ENCODE peak calls at places on chromosomes 4 and X, in four cellular contexts. One of them, this sample, is unnamed.

GRCh38 chrX:134626434-134626833 is 31.8 kb downstream of the PLAC1 start:
- DNase-seq in endothelial cell of umbilical vein: no peak
- DNase-seq in testis: no peak
- DNase-seq in heart left ventricle: peak
- DNase-seq in this sample: peak

GRCh38 chr4:138475116-138475515 is 233.0 kb upstream of the SLC7A11 start:
- DNase-seq in testis: no peak
- DNase-seq in heart left ventricle: no peak
- DNase-seq in endothelial cell of umbilical vein: no peak
- DNase-seq in this sample: no peak

GRCh38 chr4:185796176-185796575 is 15.8 kb downstream of the SORBS2 start:
- DNase-seq in endothelial cell of umbilical vein: no peak
- DNase-seq in testis: no peak
- DNase-seq in heart left ventricle: no peak
- DNase-seq in this sample: no peak

GRCh38 chrX:38861489-38861888 is 60.2 kb downstream of the MID1IP1 start:
- DNase-seq in heart left ventricle: no peak
- DNase-seq in endothelial cell of umbilical vein: no peak
- DNase-seq in testis: no peak
- DNase-seq in this sample: no peak

GRCh38 chrX:136251042-136251991 is at the start of gene MAP7D3:
- DNase-seq in endothelial cell of umbilical vein: peak
- DNase-seq in testis: peak
- DNase-seq in heart left ventricle: peak
- DNase-seq in this sample: peak

GRCh38 chr4:175346381-175346780 is 428.2 kb downstream of the ADAM29 start:
- DNase-seq in heart left ventricle: no peak
- DNase-seq in testis: no peak
- DNase-seq in endothelial cell of umbilical vein: no peak
- DNase-seq in this sample: no peak

GRCh38 chr4:14096406-14096965 is 469.0 kb upstream of the BOD1L1 start:
- DNase-seq in endothelial cell of umbilical vein: no peak
- DNase-seq in heart left ventricle: no peak
- DNase-seq in testis: no peak
- DNase-seq in this sample: no peak

GRCh38 chr4:187663076-187663475 is 332.5 kb upstream of the ZFP42 start:
- DNase-seq in heart left ventricle: no peak
- DNase-seq in testis: no peak
- DNase-seq in endothelial cell of umbilical vein: no peak
- DNase-seq in this sample: no peak

GRCh38 chr4:32485976-32486375 is 1765.8 kb downstream of the PCDH7 start:
- DNase-seq in endothelial cell of umbilical vein: no peak
- DNase-seq in testis: no peak
- DNase-seq in heart left ventricle: no peak
- DNase-seq in this sample: no peak

GRCh38 chr4:113384600-113384999 is 335.1 kb downstream of the ANK2 start:
- DNase-seq in heart left ventricle: no peak
- DNase-seq in testis: no peak
- DNase-seq in endothelial cell of umbilical vein: peak
- DNase-seq in this sample: no peak

GRCh38 chrX:24493740-24494543 is 28.9 kb downstream of the PDK3 start:
- DNase-seq in heart left ventricle: no peak
- DNase-seq in endothelial cell of umbilical vein: no peak
- DNase-seq in testis: no peak
- DNase-seq in this sample: no peak

GRCh38 chr4:653080-653821 is 20.8 kb downstream of the ATP5ME start:
- DNase-seq in endothelial cell of umbilical vein: no peak
- DNase-seq in testis: no peak
- DNase-seq in heart left ventricle: peak
- DNase-seq in this sample: no peak

GRCh38 chr4:156335721-156336120 is 382.1 kb upstream of the CTSO start:
- DNase-seq in heart left ventricle: no peak
- DNase-seq in testis: no peak
- DNase-seq in endothelial cell of umbilical vein: no peak
- DNase-seq in this sample: no peak

GRCh38 chrX:56222473-56223000 is 9.6 kb upstream of the KLF8 start:
- DNase-seq in endothelial cell of umbilical vein: no peak
- DNase-seq in heart left ventricle: no peak
- DNase-seq in testis: no peak
- DNase-seq in this sample: no peak

GRCh38 chr4:82528074-82528473 is 33.7 kb downstream of the TMEM150C start:
- DNase-seq in heart left ventricle: no peak
- DNase-seq in testis: no peak
- DNase-seq in endothelial cell of umbilical vein: no peak
- DNase-seq in this sample: no peak

GRCh38 chr4:37999000-37999745 is 39.0 kb downstream of the PTTG2 start:
- DNase-seq in testis: no peak
- DNase-seq in endothelial cell of umbilical vein: no peak
- DNase-seq in heart left ventricle: no peak
- DNase-seq in this sample: no peak

GRCh38 chr4:139584784-139585183 is 28.8 kb upstream of the SETD7 start:
- DNase-seq in heart left ventricle: no peak
- DNase-seq in endothelial cell of umbilical vein: no peak
- DNase-seq in testis: no peak
- DNase-seq in this sample: no peak

GRCh38 chrX:139194571-139195280 is 335.8 kb upstream of the F9 start:
- DNase-seq in endothelial cell of umbilical vein: no peak
- DNase-seq in heart left ventricle: peak
- DNase-seq in testis: peak
- DNase-seq in this sample: peak

GRCh38 chr4:112288455-112288854 is 2.8 kb upstream of the TIFA start:
- DNase-seq in testis: no peak
- DNase-seq in endothelial cell of umbilical vein: no peak
- DNase-seq in heart left ventricle: no peak
- DNase-seq in this sample: no peak

GRCh38 chr4:176439611-176440010 is 119.8 kb downstream of the SPCS3 start:
- DNase-seq in testis: no peak
- DNase-seq in heart left ventricle: no peak
- DNase-seq in endothelial cell of umbilical vein: no peak
- DNase-seq in this sample: no peak

GRCh38 chr4:143405197-143405730 is 68.6 kb downstream of the GAB1 start:
- DNase-seq in heart left ventricle: no peak
- DNase-seq in testis: no peak
- DNase-seq in endothelial cell of umbilical vein: no peak
- DNase-seq in this sample: no peak

GRCh38 chrX:48945517-48946348 is 11.7 kb downstream of the OTUD5 start:
- DNase-seq in endothelial cell of umbilical vein: peak
- DNase-seq in heart left ventricle: peak
- DNase-seq in testis: peak
- DNase-seq in this sample: peak

GRCh38 chr4:7721984-7722551 is 217.6 kb downstream of the AFAP1 start:
- DNase-seq in endothelial cell of umbilical vein: peak
- DNase-seq in testis: no peak
- DNase-seq in heart left ventricle: no peak
- DNase-seq in this sample: no peak

GRCh38 chrX:124338733-124339514 is 6.5 kb downstream of the TEX13D start:
- DNase-seq in endothelial cell of umbilical vein: no peak
- DNase-seq in heart left ventricle: no peak
- DNase-seq in testis: no peak
- DNase-seq in this sample: no peak

GRCh38 chr4:144645621-144646522 is at the start of gene HHIP:
- DNase-seq in testis: peak
- DNase-seq in heart left ventricle: peak
- DNase-seq in endothelial cell of umbilical vein: peak
- DNase-seq in this sample: no peak

GRCh38 chrX:14698770-14699169 is 169.4 kb downstream of the GLRA2 start:
- DNase-seq in endothelial cell of umbilical vein: no peak
- DNase-seq in testis: no peak
- DNase-seq in heart left ventricle: no peak
- DNase-seq in this sample: no peak

GRCh38 chr4:127138586-127138985 is 494.2 kb upstream of the INTU start:
- DNase-seq in endothelial cell of umbilical vein: no peak
- DNase-seq in testis: no peak
- DNase-seq in heart left ventricle: no peak
- DNase-seq in this sample: no peak

GRCh38 chr4:42048394-42048793 is 58.1 kb downstream of the SLC30A9 start:
- DNase-seq in heart left ventricle: no peak
- DNase-seq in endothelial cell of umbilical vein: peak
- DNase-seq in testis: no peak
- DNase-seq in this sample: peak

GRCh38 chr4:86614896-86615295 is 20.8 kb downstream of the PTPN13 start:
- DNase-seq in heart left ventricle: no peak
- DNase-seq in testis: no peak
- DNase-seq in endothelial cell of umbilical vein: no peak
- DNase-seq in this sample: no peak

GRCh38 chr4:87823741-87824140 is 9.0 kb upstream of the MEPE start:
- DNase-seq in endothelial cell of umbilical vein: no peak
- DNase-seq in heart left ventricle: no peak
- DNase-seq in testis: no peak
- DNase-seq in this sample: no peak

GRCh38 chrX:17608898-17609297 is 128.4 kb upstream of the SCML1 start:
- DNase-seq in testis: no peak
- DNase-seq in endothelial cell of umbilical vein: no peak
- DNase-seq in heart left ventricle: no peak
- DNase-seq in this sample: no peak

GRCh38 chr4:168710353-168710946 is 213.6 kb downstream of the PALLD start:
- DNase-seq in testis: peak
- DNase-seq in heart left ventricle: peak
- DNase-seq in endothelial cell of umbilical vein: peak
- DNase-seq in this sample: peak

GRCh38 chr4:26325191-26325590 is 4.4 kb downstream of the RBPJ start:
- DNase-seq in endothelial cell of umbilical vein: no peak
- DNase-seq in heart left ventricle: no peak
- DNase-seq in testis: no peak
- DNase-seq in this sample: no peak

GRCh38 chr4:139841464-139842195 is 176.0 kb downstream of the MGST2 start:
- DNase-seq in endothelial cell of umbilical vein: no peak
- DNase-seq in testis: no peak
- DNase-seq in heart left ventricle: no peak
- DNase-seq in this sample: no peak

GRCh38 chrX:10103023-10103422 is 53.8 kb upstream of the CLCN4 start:
- DNase-seq in endothelial cell of umbilical vein: no peak
- DNase-seq in testis: no peak
- DNase-seq in heart left ventricle: no peak
- DNase-seq in this sample: no peak

DNA sequence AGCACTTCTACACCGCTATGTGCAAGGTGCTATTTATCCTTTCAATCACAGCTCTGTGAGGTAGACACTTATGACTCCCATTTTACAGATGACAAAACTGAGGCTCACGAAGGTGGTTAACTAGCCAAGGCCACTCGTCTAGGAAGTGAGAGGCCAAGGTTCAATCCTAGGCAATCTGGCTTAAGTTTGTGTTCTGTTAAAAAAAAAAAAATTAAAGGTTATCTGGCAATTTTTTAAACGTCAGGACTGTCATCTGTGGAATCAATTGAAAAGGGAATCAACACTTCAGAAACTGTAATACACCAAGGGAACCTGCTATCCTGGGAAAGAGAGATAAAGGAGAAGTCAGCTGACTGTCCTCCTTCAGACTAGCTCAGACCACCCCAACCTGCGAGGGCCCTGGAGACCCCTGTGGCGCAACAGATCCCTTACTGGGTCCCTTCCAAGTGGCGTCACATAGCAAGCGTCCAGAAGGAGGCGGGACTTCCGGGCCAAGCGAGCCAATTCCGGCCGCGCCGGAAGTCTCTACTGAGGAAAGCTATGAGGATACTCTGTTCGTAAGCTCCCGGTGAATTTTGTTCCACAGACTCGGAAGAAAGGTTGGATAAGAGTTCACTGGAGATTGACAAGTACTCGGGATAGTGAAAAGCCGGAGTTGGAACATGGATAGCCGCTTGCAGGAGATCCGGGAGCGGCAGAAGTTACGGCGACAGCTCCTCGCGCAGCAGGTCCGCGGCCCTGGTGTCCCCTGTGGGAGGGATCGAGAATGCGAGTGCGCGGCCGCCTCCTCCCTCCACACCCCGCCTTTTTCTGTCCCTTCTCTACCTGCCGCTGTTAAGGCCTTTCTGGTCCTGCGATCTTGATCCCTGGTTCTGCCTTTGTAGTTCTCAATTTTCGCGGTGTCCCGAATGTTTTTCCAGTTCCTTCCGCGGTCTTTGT is at the start of gene METTL14:
- DNase-seq in endothelial cell of umbilical vein: peak
- DNase-seq in testis: peak
- DNase-seq in heart left ventricle: peak
- DNase-seq in this sample: peak
- TF ChIP-seq POLR2A in endothelial cell of umbilical vein: peak
- TF ChIP-seq POLR2A in testis: peak
- TF ChIP-seq POLR2A in heart left ventricle: no peak
- TF ChIP-seq POLR2A in this sample: peak

DNA sequence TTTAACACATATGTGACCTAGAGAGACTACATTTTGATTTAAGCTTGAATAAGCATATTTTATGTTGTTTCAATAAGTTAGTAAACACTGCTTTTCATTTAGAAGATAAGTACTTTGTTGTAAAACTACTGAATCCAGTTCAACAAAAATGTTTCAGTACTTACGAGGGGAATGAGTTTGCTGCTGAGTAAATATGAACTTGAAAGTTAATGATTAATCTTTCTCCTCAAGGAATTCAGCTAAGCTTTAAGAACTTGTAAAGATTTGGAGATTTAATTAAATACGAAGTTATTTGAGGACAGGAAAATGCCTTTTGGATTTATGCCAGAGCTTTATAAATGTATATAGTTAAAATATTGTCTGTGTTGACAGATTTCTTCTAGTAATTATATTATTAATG is 933.0 kb upstream of the LCORL start:
- DNase-seq in heart left ventricle: no peak
- DNase-seq in endothelial cell of umbilical vein: no peak
- DNase-seq in testis: no peak
- DNase-seq in this sample: no peak
- H3K27ac ChIP-seq in heart left ventricle: no peak
- H3K27ac ChIP-seq in endothelial cell of umbilical vein: no peak
- H3K27ac ChIP-seq in testis: no peak
- H3K27ac ChIP-seq in this sample: no peak

DNA sequence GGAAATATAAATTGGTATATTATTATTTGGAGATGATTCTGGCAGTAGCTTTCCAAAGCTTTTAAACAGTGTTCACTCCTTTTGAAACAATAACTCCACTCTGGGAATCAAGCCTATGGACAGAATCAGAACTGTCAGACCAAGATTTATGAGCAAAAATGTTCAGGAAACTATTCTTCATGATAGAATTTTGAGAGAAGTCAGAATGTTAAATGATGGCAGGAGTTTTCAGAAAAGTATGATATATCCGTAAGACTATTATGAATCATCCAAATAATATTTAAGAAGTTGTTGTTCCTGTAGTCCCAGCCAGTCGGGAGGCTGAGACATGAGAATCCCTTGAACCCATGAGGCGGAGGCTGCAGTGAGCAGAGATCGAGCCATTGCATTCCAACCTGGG is 50.5 kb upstream of the ADGRG2 start:
- DNase-seq in testis: no peak
- DNase-seq in heart left ventricle: no peak
- DNase-seq in endothelial cell of umbilical vein: no peak
- DNase-seq in this sample: no peak
- TF ChIP-seq POLR2A in testis: no peak
- TF ChIP-seq POLR2A in heart left ventricle: no peak
- TF ChIP-seq POLR2A in endothelial cell of umbilical vein: no peak
- TF ChIP-seq POLR2A in this sample: no peak

GRCh38 chr4:184288451-184289178 is 70.9 kb upstream of the ENPP6 start:
- DNase-seq in heart left ventricle: no peak
- DNase-seq in testis: no peak
- DNase-seq in endothelial cell of umbilical vein: no peak
- DNase-seq in this sample: peak
- H3K27ac ChIP-seq in heart left ventricle: no peak
- H3K27ac ChIP-seq in testis: no peak
- H3K27ac ChIP-seq in endothelial cell of umbilical vein: no peak
- H3K27ac ChIP-seq in this sample: peak

This sample was measured in prostate gland.